ENCODE peak calls at places on chromosomes 5 and 9, in four cellular contexts. D is cardiac muscle cell, A is Peyer's patch, Q is GM20000. S is an unnamed sample.

GRCh38 chr9:111937781-111938426 is 41.3 kb downstream of the UGCG start:
- DNase-seq in D (peak), A (no peak), Q (peak), S (no peak)

GRCh38 chr5:32223972-32224608 is 50.0 kb upstream of the GOLPH3 start:
- DNase-seq in D (peak), A (no peak), Q (no peak), S (no peak)

GRCh38 chr5:54769072-54769471 is 216.3 kb downstream of the ESM1 start:
- DNase-seq in D (no peak), A (no peak), Q (no peak), S (no peak)

GRCh38 chr5:88833371-88834107 is 49.4 kb downstream of the MEF2C start:
- DNase-seq in D (peak), A (no peak), Q (no peak), S (no peak)

GRCh38 chr5:135489466-135490244 is 37.5 kb upstream of the TIFAB start:
- DNase-seq in D (peak), A (no peak), Q (no peak), S (peak)

GRCh38 chr5:83937837-83938236 is 217.2 kb upstream of the HAPLN1 start:
- DNase-seq in D (no peak), A (no peak), Q (no peak), S (no peak)

GRCh38 chr9:126463426-126463825 is 136.8 kb downstream of the MVB12B start:
- DNase-seq in D (no peak), A (no peak), Q (no peak), S (no peak)

GRCh38 chr5:10520716-10521115 is 43.2 kb upstream of the ANKRD33B start:
- DNase-seq in D (peak), A (no peak), Q (no peak), S (no peak)

GRCh38 chr5:168651654-168652053 is 72.5 kb upstream of the PANK3 start:
- DNase-seq in D (peak), A (no peak), Q (no peak), S (no peak)

GRCh38 chr5:2740051-2740848 is 11.2 kb downstream of the IRX2 start:
- DNase-seq in D (no peak), A (no peak), Q (no peak), S (no peak)

GRCh38 chr9:98375138-98375726 is 119.8 kb upstream of the TBC1D2 start:
- DNase-seq in D (peak), A (no peak), Q (no peak), S (no peak)

GRCh38 chr5:168244838-168245555 is 46.4 kb upstream of the WWC1 start:
- DNase-seq in D (no peak), A (no peak), Q (no peak), S (no peak)

GRCh38 chr5:82347213-82347947 is 69.2 kb upstream of the RPS23 start:
- DNase-seq in D (peak), A (no peak), Q (no peak), S (no peak)

GRCh38 chr5:88663793-88664216 is 219.2 kb downstream of the MEF2C start:
- DNase-seq in D (no peak), A (no peak), Q (no peak), S (no peak)

GRCh38 chr5:107553063-107553676 is 117.6 kb downstream of the EFNA5 start:
- DNase-seq in D (peak), A (no peak), Q (no peak), S (no peak)

GRCh38 chr9:114282926-114283325 is 40.0 kb upstream of the ORM1 start:
- DNase-seq in D (peak), A (peak), Q (no peak), S (no peak)

GRCh38 chr9:78397045-78397843 is 100.3 kb downstream of the PSAT1 start:
- DNase-seq in D (no peak), A (no peak), Q (no peak), S (no peak)

GRCh38 chr5:83471405-83472212 is at the start of gene VCAN:
- DNase-seq in D (peak), A (peak), Q (peak), S (peak)

GRCh38 chr5:133847301-133847700 is 121.1 kb downstream of the C5orf15 start:
- DNase-seq in D (no peak), A (no peak), Q (no peak), S (no peak)

GRCh38 chr9:135086597-135087488 is 625 bp upstream of the OLFM1 start:
- DNase-seq in D (no peak), A (no peak), Q (no peak), S (no peak)

GRCh38 chr9:123568691-123569342 is 212.8 kb downstream of the CRB2 start:
- DNase-seq in D (peak), A (no peak), Q (no peak), S (no peak)

GRCh38 chr9:86005253-86005775 is 64.4 kb downstream of the NAA35 start:
- DNase-seq in D (no peak), A (no peak), Q (no peak), S (no peak)

GRCh38 chr9:130295431-130295830 is 29.9 kb downstream of the HMCN2 start:
- DNase-seq in D (no peak), A (no peak), Q (no peak), S (no peak)

GRCh38 chr5:53826503-53826902 is 266.1 kb downstream of the NDUFS4 start:
- DNase-seq in D (no peak), A (no peak), Q (no peak), S (no peak)

GRCh38 chr5:78361226-78361993 is 993 bp downstream of the SCAMP1 start:
- DNase-seq in D (peak), A (no peak), Q (peak), S (no peak)

GRCh38 chr5:98474802-98475201 is 298.7 kb upstream of the RGMB start:
- DNase-seq in D (peak), A (no peak), Q (no peak), S (no peak)

GRCh38 chr5:178191661-178192060 is 4.5 kb upstream of the GMCL2 start:
- DNase-seq in D (no peak), A (no peak), Q (no peak), S (no peak)

GRCh38 chr5:107808671-107809137 is 138.0 kb upstream of the EFNA5 start:
- DNase-seq in D (no peak), A (no peak), Q (no peak), S (no peak)

GRCh38 chr9:35904338-35904737 is 1.7 kb upstream of the HRCT1 start:
- DNase-seq in D (no peak), A (no peak), Q (no peak), S (no peak)

GRCh38 chr9:36815023-36815422 is 219.0 kb downstream of the PAX5 start:
- DNase-seq in D (no peak), A (no peak), Q (no peak), S (no peak)

GRCh38 chr5:9456435-9457042 is 89.3 kb downstream of the SEMA5A start:
- DNase-seq in D (no peak), A (no peak), Q (no peak), S (no peak)

GRCh38 chr5:54861212-54861894 is 124.0 kb downstream of the ESM1 start:
- DNase-seq in D (peak), A (no peak), Q (no peak), S (no peak)

GRCh38 chr5:141779642-141780041 is 97.6 kb upstream of the ARAP3 start:
- DNase-seq in D (peak), A (no peak), Q (no peak), S (no peak)

GRCh38 chr9:69223605-69224004 is 49.5 kb downstream of the TJP2 start:
- DNase-seq in D (peak), A (no peak), Q (peak), S (peak)

GRCh38 chr9:79883073-79883645 is 311.4 kb downstream of the TLE4 start:
- DNase-seq in D (no peak), A (no peak), Q (no peak), S (no peak)

GRCh38 chr9:19618816-19619215 is 170.0 kb downstream of the SLC24A2 start:
- DNase-seq in D (no peak), A (no peak), Q (no peak), S (no peak)

GRCh38 chr9:89358376-89358775 is 40.1 kb downstream of the SECISBP2 start:
- DNase-seq in D (no peak), A (no peak), Q (no peak), S (no peak)

GRCh38 chr5:176817864-176818377 is 7.6 kb downstream of the UNC5A start:
- DNase-seq in D (peak), A (no peak), Q (peak), S (peak)
- TF ChIP-seq CTCF in D (peak), A (no peak), Q (peak), S (no peak)

GRCh38 chr5:138029944-138030343 is 2.9 kb downstream of the FAM13B start:
- DNase-seq in D (no peak), A (no peak), Q (no peak), S (no peak)

GRCh38 chr5:138032572-138033274 is at the start of gene FAM13B:
- DNase-seq in D (peak), A (peak), Q (peak), S (peak)

GRCh38 chr5:138033916-138034315 is 1.0 kb upstream of the FAM13B start:
- DNase-seq in D (peak), A (no peak), Q (no peak), S (no peak)

GRCh38 chr5:138033275-138033808 is 463 bp upstream of the FAM13B start:
- DNase-seq in D (no peak), A (no peak), Q (no peak), S (peak)

GRCh38 chr5:138032028-138032571 is 779 bp downstream of the FAM13B start:
- DNase-seq in D (peak), A (no peak), Q (peak), S (peak)
- TF ChIP-seq CTCF in D (no peak), A (no peak), Q (no peak), S (no peak)

GRCh38 chr5:95835682-95836405 is 13.3 kb upstream of the GLRX start:
- DNase-seq in D (no peak), A (no peak), Q (no peak), S (no peak)
- TF ChIP-seq CTCF in D (no peak), A (no peak), Q (no peak), S (no peak)

DNA sequence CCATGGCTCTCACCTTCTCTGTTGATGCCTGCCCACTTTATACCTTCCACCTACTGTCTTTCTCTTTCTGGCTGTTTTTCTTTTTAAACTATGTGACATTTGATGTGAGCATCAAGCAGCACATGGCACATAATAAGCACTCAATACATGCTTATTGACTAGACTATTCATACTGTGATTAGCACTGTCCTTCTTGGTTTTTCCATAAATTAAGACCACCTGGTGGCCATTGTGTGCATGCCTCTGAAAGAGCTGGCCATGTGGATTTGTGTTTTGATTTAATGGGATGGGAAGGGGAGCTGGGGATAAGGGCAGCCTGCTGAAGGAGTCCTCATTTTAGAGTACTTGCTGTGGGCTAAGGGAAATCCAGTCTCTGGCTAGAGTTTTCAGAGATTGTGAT is 79.4 kb downstream of the ARHGEF28 start:
- DNase-seq in D (no peak), A (no peak), Q (no peak), S (no peak)
- TF ChIP-seq CTCF in D (no peak), A (no peak), Q (no peak), S (no peak)

DNA sequence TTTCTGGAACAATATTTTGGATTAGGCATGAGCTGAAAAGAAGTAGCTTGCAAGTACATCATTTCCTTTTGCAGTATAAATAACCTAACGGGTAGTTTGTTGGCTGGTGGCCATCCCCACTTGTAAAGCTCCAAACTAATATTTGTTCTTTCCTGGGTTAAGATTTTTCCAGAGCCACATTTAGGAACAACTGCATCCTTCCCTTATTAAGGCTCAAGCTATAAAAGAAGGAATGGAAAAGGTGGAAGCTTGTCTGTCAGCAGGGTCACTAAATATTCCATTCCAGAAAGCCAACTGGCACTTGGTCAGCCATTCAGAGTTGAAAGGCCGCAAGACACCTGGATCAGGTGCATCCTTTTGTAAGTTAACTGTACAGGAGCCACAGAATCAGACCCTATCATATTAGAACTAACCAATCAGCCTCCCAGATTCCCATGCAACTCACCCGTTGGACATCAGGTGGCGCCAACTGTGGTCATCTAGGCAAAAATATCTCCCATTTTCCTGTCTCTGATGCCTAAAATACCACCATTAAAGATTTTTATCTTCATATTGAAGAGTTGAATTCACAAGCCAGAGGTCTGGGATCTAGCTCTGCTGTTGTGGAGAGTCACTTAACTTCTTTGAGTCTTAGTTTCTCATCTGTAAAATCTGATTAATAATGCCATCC is 82.9 kb downstream of the PTCD2 start:
- DNase-seq in D (no peak), A (no peak), Q (no peak), S (no peak)
- TF ChIP-seq CTCF in D (peak), A (peak), Q (peak), S (no peak)

DNA sequence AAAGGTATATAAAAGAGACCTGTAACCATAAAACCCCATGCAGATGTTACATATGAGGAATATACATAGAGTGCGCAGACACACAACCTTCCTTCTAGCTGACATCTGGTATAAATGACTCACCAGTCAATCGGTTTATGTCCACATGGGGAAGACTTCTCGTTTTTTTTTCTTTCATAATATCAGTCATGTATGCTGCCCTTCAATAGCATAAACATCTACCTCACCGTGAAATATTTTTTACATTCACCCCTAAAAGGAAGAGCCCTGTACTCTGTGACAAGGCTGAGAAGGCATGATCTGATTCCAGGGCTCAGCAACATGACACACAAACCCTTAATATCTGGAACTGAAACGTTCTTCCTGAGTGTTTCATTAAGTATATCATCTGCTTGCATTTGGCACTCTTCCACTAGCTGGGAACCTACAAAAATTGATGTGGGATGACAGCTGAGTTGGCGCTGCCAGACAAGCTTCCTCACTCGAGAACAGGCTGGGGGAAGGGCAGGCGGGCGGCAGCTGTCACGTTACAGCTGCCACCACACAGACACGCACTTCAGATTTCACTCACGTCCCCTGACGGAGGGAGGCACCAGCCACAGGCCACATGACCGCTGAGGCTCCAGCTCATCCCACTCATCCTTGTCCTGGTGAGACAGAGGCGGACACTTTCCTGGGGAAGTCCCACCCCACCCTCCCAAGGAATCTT is 74.2 kb downstream of the SHB start:
- DNase-seq in D (peak), A (peak), Q (peak), S (peak)
- TF ChIP-seq CTCF in D (no peak), A (no peak), Q (no peak), S (no peak)

GRCh38 chr5:59286510-59286909 is 607.0 kb downstream of the PDE4D start:
- DNase-seq in D (no peak), A (no peak), Q (no peak), S (no peak)

GRCh38 chr5:59285300-59286017 is 608.1 kb downstream of the PDE4D start:
- DNase-seq in D (peak), A (no peak), Q (no peak), S (no peak)

GRCh38 chr5:59287884-59288283 is 605.6 kb downstream of the PDE4D start:
- DNase-seq in D (no peak), A (no peak), Q (no peak), S (no peak)

GRCh38 chr5:59287361-59287760 is 606.2 kb downstream of the PDE4D start:
- DNase-seq in D (no peak), A (no peak), Q (no peak), S (no peak)
- TF ChIP-seq CTCF in D (no peak), A (no peak), Q (no peak), S (no peak)

GRCh38 chr9:88041447-88041846 is 67.1 kb upstream of the CDK20 start:
- DNase-seq in D (peak), A (no peak), Q (no peak), S (no peak)
- TF ChIP-seq CTCF in D (peak), A (peak), Q (no peak), S (peak)